ENCODE peak calls at places on chromosomes 4 and X, in four cellular contexts. A is HL-60, C is K562, K is GM12878. S is an unnamed sample.

GRCh38 chr4:185567828-185568442 is 32.6 kb upstream of the PDLIM3 start:
- DNase-seq in C (no peak), K (no peak), A (no peak), S (no peak)

GRCh38 chrX:148228521-148228920 is 247.4 kb downstream of the FMR1NB start:
- DNase-seq in K (no peak), A (no peak), C (no peak), S (no peak)

GRCh38 chr4:153079824-153080486 is 124.3 kb upstream of the TRIM2 start:
- DNase-seq in A (no peak), C (no peak), K (no peak), S (no peak)

GRCh38 chr4:170109586-170110289 is 20.0 kb upstream of the AADAT start:
- DNase-seq in C (no peak), K (no peak), A (no peak), S (no peak)

GRCh38 chr4:95835672-95836071 is 4.2 kb upstream of the PDHA2 start:
- DNase-seq in K (no peak), A (peak), C (peak), S (no peak)

GRCh38 chrX:140799216-140799615 is 89.7 kb downstream of the LINC00632 start:
- DNase-seq in A (no peak), K (no peak), C (no peak), S (no peak)

GRCh38 chr4:187235456-187236170 is 512.0 kb upstream of the FAT1 start:
- DNase-seq in A (no peak), K (no peak), C (no peak), S (no peak)

GRCh38 chr4:103567591-103567990 is 152.2 kb downstream of the TACR3 start:
- DNase-seq in C (no peak), A (no peak), K (no peak), S (no peak)

GRCh38 chr4:43690121-43690520 is 758.5 kb downstream of the KCTD8 start:
- DNase-seq in C (no peak), K (no peak), A (no peak), S (no peak)

GRCh38 chr4:82833696-82834313 is 35.2 kb upstream of the SCD5 start:
- DNase-seq in C (no peak), A (no peak), K (no peak), S (no peak)

GRCh38 chrX:39983715-39984114 is 114.0 kb downstream of the BCOR start:
- DNase-seq in A (no peak), C (no peak), K (no peak), S (no peak)

GRCh38 chr4:46648088-46648744 is 258.3 kb upstream of the GABRA2 start:
- DNase-seq in C (peak), K (no peak), A (peak), S (peak)

GRCh38 chr4:169174247-169174646 is 96.5 kb downstream of the SH3RF1 start:
- DNase-seq in A (no peak), K (no peak), C (no peak), S (no peak)

GRCh38 chrX:97692575-97692974 is 808.9 kb downstream of the RPA4 start:
- DNase-seq in A (no peak), C (no peak), K (no peak), S (no peak)

GRCh38 chr4:67084801-67085200 is 460.5 kb downstream of the CENPC start:
- DNase-seq in A (no peak), C (no peak), K (no peak), S (no peak)

GRCh38 chr4:114015444-114015899 is 36.0 kb upstream of the ARSJ start:
- DNase-seq in A (no peak), C (no peak), K (no peak), S (no peak)

GRCh38 chr4:103948244-103949018 is 228.6 kb upstream of the TACR3 start:
- DNase-seq in A (no peak), C (no peak), K (no peak), S (no peak)

GRCh38 chrX:16096131-16096530 is 27.2 kb upstream of the GRPR start:
- DNase-seq in A (no peak), K (no peak), C (no peak), S (no peak)

GRCh38 chr4:145935253-145936141 is 3.1 kb downstream of the ZNF827 start:
- DNase-seq in A (no peak), C (no peak), K (peak), S (no peak)

GRCh38 chr4:10496200-10496599 is 39.0 kb upstream of the ZNF518B start:
- DNase-seq in C (no peak), A (no peak), K (no peak), S (no peak)

DNA sequence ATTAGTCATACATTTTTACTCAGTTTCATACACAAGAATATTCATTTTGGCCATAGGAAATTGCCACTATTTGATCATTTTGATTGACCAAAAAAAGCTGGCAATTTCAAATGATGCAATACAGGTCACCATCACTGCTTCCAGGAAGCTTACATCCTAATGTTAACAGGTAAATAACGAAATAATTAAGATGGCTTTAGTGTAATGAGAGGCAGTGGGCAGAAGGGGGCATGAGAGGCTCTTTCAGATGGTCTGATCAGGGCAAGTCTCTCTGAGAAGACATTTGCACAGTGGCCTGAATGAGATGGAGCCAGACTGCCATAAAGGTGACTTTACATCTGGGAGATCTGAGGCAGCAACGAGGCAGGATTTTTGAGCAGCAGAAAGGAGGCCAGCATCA is 170.7 kb downstream of the SLIT2 start:
- DNase-seq in K (no peak), A (peak), C (peak), S (no peak)
- TF ChIP-seq SPI1 in K (no peak), A (no peak), C (no peak), S (no peak)

DNA sequence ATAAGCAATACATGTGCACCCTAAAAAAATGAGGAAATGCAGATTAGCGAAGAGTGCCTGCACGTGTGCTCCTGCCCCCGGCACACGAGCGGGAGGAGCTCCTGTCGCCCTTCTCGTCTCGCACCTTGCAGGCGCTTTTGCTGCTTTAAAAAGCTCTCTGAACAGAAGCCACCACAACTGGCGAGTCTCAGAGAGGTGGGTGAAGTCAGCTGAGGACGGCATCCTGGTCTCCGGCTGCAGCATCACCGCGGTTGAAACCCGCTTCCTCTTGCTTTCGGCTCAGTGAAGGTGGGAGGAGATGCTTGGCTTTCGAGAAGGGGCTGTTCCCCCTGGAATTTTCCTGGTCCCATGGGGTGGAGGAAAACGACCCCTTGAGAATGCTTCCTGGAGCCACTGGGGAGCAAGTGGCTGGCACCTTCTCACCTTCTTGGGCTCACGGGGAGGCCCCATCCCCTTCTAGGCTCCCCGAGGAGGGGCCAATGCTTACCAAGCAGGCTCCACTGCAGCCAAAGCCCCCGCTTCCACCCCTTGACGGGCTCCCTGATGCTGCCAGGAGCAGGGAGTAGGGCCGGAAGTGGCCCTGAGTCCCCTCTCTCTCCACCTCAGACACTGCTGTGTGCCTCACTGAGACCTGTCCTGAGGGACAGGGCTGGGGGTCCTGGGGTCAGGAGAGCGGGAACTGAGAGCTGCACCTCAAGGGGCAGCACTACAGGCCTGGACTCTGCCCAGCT is 29.2 kb upstream of the MXD4 start:
- DNase-seq in K (no peak), A (peak), C (no peak), S (peak)
- TF ChIP-seq SPI1 in K (peak), A (peak), C (peak), S (peak)

GRCh38 chrX:318739-319578 is at the start of gene GTPBP6:
- DNase-seq in A (peak), K (peak), C (peak), S (peak)

GRCh38 chrX:317424-318067 is 1.1 kb downstream of the GTPBP6 start:
- DNase-seq in C (peak), K (no peak), A (no peak), S (peak)

GRCh38 chrX:314781-315595 is 3.6 kb downstream of the GTPBP6 start:
- DNase-seq in K (no peak), C (no peak), A (no peak), S (no peak)

GRCh38 chrX:318068-318738 is 393 bp downstream of the GTPBP6 start:
- DNase-seq in C (peak), K (peak), A (peak), S (peak)

GRCh38 chrX:316351-317325 is 2.0 kb downstream of the GTPBP6 start:
- DNase-seq in C (no peak), A (no peak), K (no peak), S (no peak)
- TF ChIP-seq SPI1 in C (no peak), A (no peak), K (no peak), S (no peak)

DNA sequence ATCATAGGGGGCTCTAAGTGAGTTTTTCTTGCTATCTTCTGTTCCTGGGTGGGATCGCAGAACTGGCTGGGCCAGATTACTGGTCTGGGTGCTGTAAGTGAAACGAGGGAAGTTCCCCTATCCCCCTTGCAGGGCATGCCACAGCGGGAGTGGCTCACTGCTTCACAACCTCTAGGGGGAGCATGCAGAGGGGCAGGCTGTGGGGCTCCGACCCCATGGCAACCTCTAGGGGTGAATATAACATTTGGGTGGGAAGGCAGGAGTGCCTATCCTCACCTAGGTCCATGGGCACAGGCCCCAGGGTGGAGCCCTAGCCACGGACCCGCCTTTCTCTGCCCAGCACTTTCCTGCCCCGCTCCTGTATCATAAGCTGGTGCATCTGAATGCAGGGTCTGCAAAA is 1.7 kb upstream of the RRAGB start:
- DNase-seq in K (no peak), C (peak), A (peak), S (no peak)
- TF ChIP-seq SPI1 in K (no peak), C (no peak), A (no peak), S (no peak)

GRCh38 chrX:136909119-136909705 is 28.7 kb upstream of the RBMX start:
- DNase-seq in K (peak), C (peak), A (peak), S (peak)

GRCh38 chrX:136910565-136911040 is 30.1 kb upstream of the RBMX start:
- DNase-seq in K (no peak), A (no peak), C (no peak), S (no peak)

GRCh38 chrX:136906921-136907510 is 26.5 kb upstream of the RBMX start:
- DNase-seq in K (no peak), A (no peak), C (no peak), S (no peak)

GRCh38 chrX:136909706-136910564 is 29.4 kb upstream of the RBMX start:
- DNase-seq in C (peak), K (peak), A (peak), S (peak)

GRCh38 chrX:136907626-136908025 is 27.1 kb upstream of the RBMX start:
- DNase-seq in C (no peak), K (no peak), A (no peak), S (no peak)
- TF ChIP-seq SPI1 in C (no peak), K (no peak), A (no peak), S (no peak)

GRCh38 chr4:118992149-118992548 is 103.5 kb downstream of the SYNPO2 start:
- DNase-seq in K (no peak), A (no peak), C (no peak), S (no peak)

GRCh38 chr4:118995693-118996391 is 107.2 kb downstream of the SYNPO2 start:
- DNase-seq in C (no peak), K (no peak), A (no peak), S (no peak)

GRCh38 chr4:118991686-118992085 is 103.0 kb downstream of the SYNPO2 start:
- DNase-seq in A (no peak), K (no peak), C (no peak), S (no peak)

GRCh38 chr4:118994030-118994429 is 105.4 kb downstream of the SYNPO2 start:
- DNase-seq in A (no peak), K (no peak), C (no peak), S (no peak)

DNA sequence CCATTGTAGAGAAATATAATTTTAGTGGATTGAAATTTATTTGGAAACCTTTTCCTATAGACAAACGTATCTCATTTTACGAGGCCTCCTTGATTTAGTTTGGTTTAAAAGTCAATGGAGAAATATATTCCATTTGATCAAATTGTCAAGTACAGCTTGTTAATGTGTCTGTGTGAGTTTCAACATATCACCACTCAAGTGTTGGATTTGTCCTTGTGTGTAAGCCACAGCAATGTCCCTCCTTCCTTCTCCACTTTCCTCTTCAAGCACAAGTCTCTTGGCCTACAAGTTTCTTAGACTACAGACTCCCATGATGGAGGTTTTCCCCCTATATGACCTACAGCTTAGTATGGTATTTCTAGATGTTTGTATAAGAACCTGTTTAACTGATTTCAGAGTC is 104.7 kb downstream of the SYNPO2 start:
- DNase-seq in A (no peak), K (no peak), C (no peak), S (no peak)
- TF ChIP-seq SPI1 in A (no peak), K (no peak), C (no peak), S (no peak)

GRCh38 chr4:107736924-107737448 is 17.0 kb upstream of the PAPSS1 start:
- DNase-seq in C (peak), A (peak), K (no peak), S (no peak)
- TF ChIP-seq SPI1 in C (no peak), A (no peak), K (no peak), S (no peak)

GRCh38 chrX:121949041-121949760 is 901.8 kb downstream of the GLUD2 start:
- DNase-seq in K (no peak), C (no peak), A (no peak), S (no peak)
- TF ChIP-seq SPI1 in K (no peak), C (no peak), A (no peak), S (no peak)

GRCh38 chr4:77797239-77797638 is 21.9 kb downstream of the CNOT6L start:
- DNase-seq in K (no peak), A (no peak), C (no peak), S (no peak)
- TF ChIP-seq SPI1 in K (no peak), A (no peak), C (no peak), S (no peak)